ENCODE peak calls at places on chromosomes 16 and 17, in seven cellular contexts. K is transverse colon, J is lung, S is PC-3, N is upper lobe of right lung, I is left lung, O is Caco-2. V is an unnamed sample. For H3K9me3, the result is how much of the 10 kb centered on the place peaks cover.

GRCh38 chr17:49913226-49914095 is 55.5 kb upstream of the DLX4 start:
- DNase-seq in N (no peak), O (no peak), K (no peak), S (peak), I (no peak), J (no peak), V (no peak)

GRCh38 chr16:65842067-65842466 is 524.4 kb upstream of the CDH5 start:
- DNase-seq in O (no peak), S (peak), K (no peak), I (no peak), N (no peak), J (no peak), V (no peak)

GRCh38 chr16:77223184-77223583 is 24.0 kb downstream of the SYCE1L start:
- DNase-seq in I (no peak), O (no peak), J (no peak), N (no peak), S (peak), K (no peak), V (no peak)

GRCh38 chr16:50360779-50361178 is 8.0 kb downstream of the BRD7 start:
- DNase-seq in O (no peak), S (no peak), I (no peak), N (no peak), K (no peak), J (no peak), V (no peak)

GRCh38 chr16:67199011-67199807 is at the start of gene ELMO3:
- DNase-seq in N (peak), K (peak), S (no peak), J (peak), O (peak), I (peak), V (no peak)

GRCh38 chr17:78477913-78478756 is 99.1 kb downstream of the DNAH17 start:
- DNase-seq in N (no peak), J (no peak), I (no peak), S (no peak), K (no peak), O (no peak), V (no peak)

GRCh38 chr17:76593338-76593737 is 7.7 kb upstream of the ST6GALNAC2 start:
- DNase-seq in S (peak), J (no peak), N (no peak), O (no peak), I (no peak), K (no peak), V (no peak)

GRCh38 chr17:1087381-1088241 is 90.7 kb downstream of the TIMM22 start:
- DNase-seq in J (peak), O (no peak), S (peak), K (peak), I (peak), N (peak), V (peak)

GRCh38 chr17:13030459-13031305 is 12.9 kb upstream of the ELAC2 start:
- DNase-seq in N (no peak), J (peak), I (no peak), K (peak), S (peak), O (no peak), V (no peak)

GRCh38 chr17:81335388-81336157 is 40.5 kb upstream of the SLC38A10 start:
- DNase-seq in J (no peak), S (peak), N (peak), K (peak), O (peak), I (peak), V (no peak)

GRCh38 chr17:6092182-6092922 is 22.2 kb downstream of the WSCD1 start:
- DNase-seq in K (no peak), N (peak), O (no peak), I (no peak), S (no peak), J (no peak), V (no peak)

GRCh38 chr17:58136669-58137279 is 11.4 kb upstream of the OR4D1 start:
- DNase-seq in J (no peak), O (no peak), I (no peak), S (peak), N (no peak), K (no peak), V (no peak)

GRCh38 chr16:24701521-24701951 is 27.9 kb upstream of the TNRC6A start:
- DNase-seq in K (no peak), S (peak), N (no peak), O (no peak), I (no peak), J (no peak), V (no peak)

GRCh38 chr17:17164676-17165075 is 41.5 kb downstream of the PLD6 start:
- DNase-seq in I (peak), N (no peak), K (no peak), S (no peak), O (no peak), J (no peak), V (no peak)

GRCh38 chr17:42791948-42792347 is 6.6 kb downstream of the COA3 start:
- DNase-seq in S (no peak), I (no peak), K (no peak), J (no peak), N (no peak), O (no peak), V (no peak)

GRCh38 chr17:46038414-46038813 is 39.4 kb downstream of the STH start:
- DNase-seq in J (no peak), O (no peak), S (no peak), N (no peak), I (no peak), K (no peak), V (no peak)

GRCh38 chr17:33284022-33284421 is 9.1 kb downstream of the ASIC2 start:
- DNase-seq in K (peak), I (no peak), N (no peak), O (no peak), S (peak), J (no peak), V (peak)

GRCh38 chr17:31190351-31190750 is 95.6 kb downstream of the NF1 start:
- DNase-seq in S (no peak), I (no peak), J (no peak), N (no peak), O (no peak), K (no peak), V (no peak)

GRCh38 chr17:4087911-4088693 is 54.7 kb downstream of the ZZEF1 start:
- DNase-seq in J (no peak), K (no peak), O (no peak), N (no peak), I (no peak), S (peak), V (no peak)

GRCh38 chr17:58870747-58871146 is 115.1 kb downstream of the PPM1E start:
- DNase-seq in K (no peak), I (no peak), S (peak), J (no peak), O (no peak), N (no peak), V (no peak)

GRCh38 chr17:73126716-73127473 is 34.4 kb upstream of the SLC39A11 start:
- DNase-seq in I (no peak), O (no peak), N (no peak), K (no peak), J (no peak), S (peak), V (no peak)

GRCh38 chr16:57679768-57680167 is 11.7 kb downstream of the ADGRG3 start:
- DNase-seq in K (no peak), I (no peak), J (no peak), O (no peak), S (no peak), N (no peak), V (no peak)

GRCh38 chr17:40672654-40673053 is 7.7 kb upstream of the KRT222 start:
- DNase-seq in N (no peak), J (no peak), K (no peak), O (no peak), I (no peak), S (no peak), V (no peak)

GRCh38 chr17:19867094-19867653 is 562 bp downstream of the ULK2 start:
- DNase-seq in K (peak), N (peak), I (peak), S (peak), O (peak), J (no peak), V (peak)

GRCh38 chr17:8076502-8077266 is 10.8 kb downstream of the ALOX12B start:
- DNase-seq in K (no peak), I (no peak), N (no peak), S (no peak), O (no peak), J (no peak), V (no peak)

GRCh38 chr16:88747588-88748301 is 37.3 kb downstream of the PIEZO1 start:
- DNase-seq in I (no peak), N (no peak), J (no peak), O (peak), K (peak), S (peak), V (no peak)

GRCh38 chr16:30609002-30609927 is 924 bp downstream of the ZNF689 start:
- DNase-seq in N (peak), S (peak), K (peak), O (peak), J (peak), I (peak), V (peak)

GRCh38 chr16:27736431-27736830 is 186.5 kb downstream of the KATNIP start:
- DNase-seq in J (no peak), O (no peak), S (no peak), N (no peak), I (no peak), K (no peak), V (no peak)

GRCh38 chr16:89043636-89044393 is 49.8 kb upstream of the ACSF3 start:
- DNase-seq in K (no peak), O (no peak), N (peak), S (no peak), J (no peak), I (peak), V (no peak)

GRCh38 chr16:83779881-83780280 is 27.9 kb upstream of the HSBP1 start:
- DNase-seq in K (no peak), O (no peak), I (no peak), S (peak), N (no peak), J (no peak), V (no peak)

GRCh38 chr16:67923414-67924127 is 8.1 kb downstream of the CTRL start:
- DNase-seq in O (no peak), K (no peak), N (no peak), S (no peak), J (no peak), I (no peak), V (no peak)

GRCh38 chr17:41734139-41734948 is at the start of gene HAP1:
- DNase-seq in I (peak), S (peak), N (peak), J (no peak), O (peak), K (no peak), V (peak)

GRCh38 chr17:83173997-83174858 is 94.8 kb downstream of the METRNL start:
- DNase-seq in S (peak), K (no peak), N (no peak), O (peak), J (peak), I (peak), V (no peak)

GRCh38 chr16:56611281-56611833 is 3.0 kb downstream of the MT2A start:
- DNase-seq in I (no peak), N (no peak), S (no peak), O (no peak), K (no peak), J (peak), V (peak)

GRCh38 chr16:56610609-56611111 is 2.3 kb downstream of the MT2A start:
- DNase-seq in S (no peak), J (no peak), I (no peak), O (no peak), N (no peak), K (no peak), V (no peak)

GRCh38 chr16:56609463-56609921 is 1.1 kb downstream of the MT2A start:
- DNase-seq in J (peak), N (no peak), K (peak), O (no peak), I (no peak), S (peak), V (no peak)

GRCh38 chr16:56608876-56609462 is 585 bp downstream of the MT2A start:
- DNase-seq in S (no peak), O (no peak), K (no peak), N (no peak), J (no peak), I (no peak), V (no peak)

DNA sequence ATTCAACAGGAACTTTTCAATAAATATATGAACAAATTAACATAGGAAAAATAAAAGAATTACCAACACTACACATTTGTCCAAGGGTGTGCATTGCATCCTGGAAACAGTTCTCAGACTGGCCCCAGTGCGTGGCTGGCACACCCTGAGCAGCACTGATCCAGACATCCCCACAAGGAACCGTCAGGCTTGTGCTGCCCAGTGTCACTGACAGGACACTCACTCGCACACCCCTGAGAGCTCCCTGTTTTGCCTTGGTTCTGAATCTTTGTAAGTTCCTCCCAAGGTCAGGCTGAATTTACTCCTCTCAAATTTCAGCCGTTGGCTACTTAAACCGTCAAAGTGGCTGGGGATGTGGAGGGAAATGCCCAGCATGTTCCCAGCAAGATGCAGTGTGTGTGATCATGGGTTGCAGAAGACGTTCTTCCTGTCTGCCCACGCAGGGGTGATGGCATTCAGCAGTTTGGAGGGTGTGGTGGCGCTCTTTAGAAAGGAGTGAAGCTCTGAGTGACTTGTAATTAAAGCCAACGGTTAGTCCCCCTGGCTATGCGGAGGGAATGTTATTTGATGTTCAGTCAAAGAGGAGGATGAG is 1.7 kb downstream of the MT2A start:
- DNase-seq in I (no peak), J (peak), N (peak), S (peak), K (peak), O (no peak), V (no peak)
- H3K4me3 ChIP-seq in I (peak), J (no peak), N (peak), S (peak), K (peak), O (no peak), V (peak)

DNA sequence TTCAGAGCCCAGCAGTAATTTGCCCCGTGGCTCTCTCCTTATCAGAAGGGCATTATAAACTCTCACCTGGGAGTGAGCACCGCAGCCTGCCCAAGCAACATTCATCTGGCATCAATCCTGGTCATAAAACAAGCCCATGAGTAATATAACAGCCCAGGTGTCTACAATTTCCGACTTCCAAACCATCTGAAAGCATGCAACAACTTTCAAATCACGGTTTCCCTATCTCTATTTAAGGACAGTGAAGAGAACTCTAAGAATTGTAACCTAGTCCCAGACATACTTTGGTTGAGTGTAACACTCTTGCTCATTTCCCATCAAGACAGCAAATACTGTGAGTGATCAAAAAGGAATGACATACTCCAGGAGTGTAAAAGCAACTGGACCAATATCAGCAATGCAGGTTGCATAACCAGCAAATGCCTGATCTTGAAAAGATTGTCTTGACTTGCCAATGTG is 487.4 kb upstream of the SOX9 start:
- DNase-seq in N (no peak), K (peak), O (peak), I (no peak), J (no peak), S (peak), V (no peak)
- H3K9me3 ChIP-seq in N (under half), K (under half), O (under half), I (under half), J (under half), S (under half), V (under half)

DNA sequence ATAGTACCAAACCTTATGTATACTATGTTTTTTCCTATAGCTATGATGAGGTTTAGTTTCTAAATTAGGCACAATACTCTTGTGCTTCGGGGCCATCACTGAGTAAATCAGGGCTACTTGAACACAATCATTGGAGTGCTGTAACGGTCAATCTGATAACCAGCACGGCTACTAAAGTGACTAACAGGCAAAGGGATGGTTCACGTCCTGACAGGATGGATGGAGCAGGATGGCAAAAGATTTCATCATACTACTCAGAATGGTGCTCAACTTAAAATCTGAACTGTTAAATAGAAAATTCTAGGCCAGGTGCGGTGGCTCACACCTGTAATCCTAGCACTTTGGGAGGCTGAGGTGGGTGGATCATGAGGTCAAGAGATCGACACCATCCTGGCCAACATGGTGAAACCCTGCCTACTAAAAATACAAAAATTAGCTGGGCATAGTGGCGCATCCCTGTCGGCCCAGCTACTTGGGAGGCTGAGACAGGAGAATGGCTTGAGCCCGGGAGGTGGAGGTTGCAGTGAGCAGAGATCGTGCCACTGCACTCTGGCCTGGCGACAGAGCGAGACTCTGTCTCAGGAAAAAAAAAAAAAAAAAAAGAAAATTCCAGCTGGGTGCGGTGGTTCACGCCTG is 7.0 kb downstream of the TUFM start:
- DNase-seq in N (no peak), K (no peak), O (no peak), S (no peak), J (no peak), I (no peak), V (no peak)
- H3K4me3 ChIP-seq in N (no peak), K (no peak), O (no peak), S (no peak), J (no peak), I (no peak), V (no peak)

GRCh38 chr17:35660902-35661301 is 70.5 kb upstream of the RASL10B start:
- DNase-seq in K (no peak), N (no peak), J (no peak), S (no peak), O (no peak), I (no peak), V (no peak)
- H3K9me3 ChIP-seq in K (under half), N (under half), J (under half), S (under half), O (under half), I (under half), V (under half)

DNA sequence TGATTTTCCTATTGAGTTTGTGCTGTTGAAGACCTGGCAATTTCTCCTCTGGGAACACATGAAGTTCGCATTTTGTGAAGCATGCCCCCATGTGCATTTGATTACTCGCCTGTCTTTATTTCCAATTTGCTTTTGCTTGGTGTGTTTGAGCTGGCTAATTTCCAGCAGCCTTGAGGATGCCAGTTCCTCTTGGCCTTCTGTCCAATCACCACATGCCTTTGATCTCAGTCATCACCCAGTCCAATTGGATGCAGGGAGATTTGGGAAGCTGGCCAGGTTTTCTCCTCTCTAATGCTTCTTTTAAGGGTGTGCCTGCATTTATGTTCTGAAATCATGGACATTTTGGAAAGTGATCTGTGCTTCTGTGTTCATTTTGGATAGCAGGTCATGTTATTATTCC is 3.8 kb upstream of the TMEM100 start:
- DNase-seq in I (no peak), J (peak), N (no peak), K (peak), S (peak), O (no peak), V (no peak)
- H3K4me3 ChIP-seq in I (peak), J (no peak), N (peak), K (no peak), S (no peak), O (no peak), V (no peak)

DNA sequence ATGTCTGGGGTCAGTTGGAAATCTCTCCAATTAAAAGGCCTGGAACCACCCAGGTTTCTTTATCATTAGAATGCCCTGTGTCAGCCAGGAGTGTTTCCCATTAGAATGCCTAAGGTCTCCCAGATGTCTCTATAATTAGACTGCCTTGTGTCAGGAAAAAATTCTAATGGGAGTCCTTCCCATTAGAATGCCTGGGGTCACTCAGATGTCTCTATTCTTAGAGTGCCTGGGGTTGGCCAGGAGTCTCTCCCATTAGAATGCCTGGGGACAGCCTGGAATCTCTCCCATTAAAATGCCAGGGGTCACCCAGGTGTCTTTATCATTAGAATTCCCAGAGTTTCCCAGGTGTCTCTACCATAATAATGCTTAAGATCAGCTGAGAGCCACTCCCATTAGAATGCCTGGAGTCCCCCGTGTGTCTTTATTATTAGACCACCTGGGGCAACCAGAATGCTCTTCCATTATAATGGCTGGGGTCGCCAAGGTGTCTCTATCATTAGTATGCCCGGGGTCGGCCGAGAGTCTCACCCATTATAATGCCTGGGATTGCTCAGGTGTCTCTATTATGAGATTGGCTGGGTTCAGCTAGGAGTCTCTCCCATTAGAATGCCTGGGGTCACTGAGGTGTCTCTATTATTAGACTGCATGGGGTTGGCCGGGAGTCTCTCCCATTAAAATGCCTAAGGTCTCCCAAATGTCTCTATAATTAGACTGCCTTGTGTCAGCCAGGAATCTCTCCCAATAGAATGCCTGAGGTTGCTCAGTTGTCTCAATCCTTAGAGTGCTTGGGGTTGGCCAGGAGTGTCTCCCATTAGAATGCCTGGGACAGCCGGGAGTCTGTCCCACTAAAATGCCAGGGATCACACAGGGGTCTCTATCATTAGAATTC is 2254.6 kb downstream of the TP53TG3F start:
- DNase-seq in J (peak), I (no peak), S (no peak), N (no peak), K (no peak), O (no peak), V (peak)
- H3K9me3 ChIP-seq in J (under half), I (half or more), S (under half), N (under half), K (under half), O (under half), V (under half)

GRCh38 chr17:28760987-28761562 is 17.3 kb downstream of the TRAF4 start:
- DNase-seq in J (peak), I (peak), K (peak), O (no peak), S (peak), N (peak), V (no peak)
- H3K4me3 ChIP-seq in J (no peak), I (no peak), K (no peak), O (no peak), S (no peak), N (no peak), V (no peak)